ENCODE peak calls at places on chromosome X, in ten cellular contexts. One of them, this sample, is unnamed.

GRCh38 chrX:130539721-130540321 is 138.0 kb downstream of the RBMX2 start:
- DNase-seq in IMR-90: peak
- DNase-seq in lower lobe of right lung: peak
- DNase-seq in uterus: peak
- DNase-seq in choroid plexus epithelial cell: peak
- DNase-seq in ovary: peak
- DNase-seq in dorsolateral prefrontal cortex: no peak
- DNase-seq in adrenal gland: peak
- DNase-seq in GM20000: peak
- DNase-seq in AG10803: peak
- DNase-seq in this sample: peak

GRCh38 chrX:130756233-130756632 is 146.8 kb downstream of the ENOX2 start:
- DNase-seq in IMR-90: no peak
- DNase-seq in lower lobe of right lung: no peak
- DNase-seq in uterus: no peak
- DNase-seq in choroid plexus epithelial cell: no peak
- DNase-seq in ovary: no peak
- DNase-seq in dorsolateral prefrontal cortex: no peak
- DNase-seq in adrenal gland: no peak
- DNase-seq in GM20000: no peak
- DNase-seq in AG10803: no peak
- DNase-seq in this sample: no peak

GRCh38 chrX:111608724-111609123 is 72.2 kb upstream of the ALG13 start:
- DNase-seq in IMR-90: no peak
- DNase-seq in lower lobe of right lung: no peak
- DNase-seq in uterus: no peak
- DNase-seq in choroid plexus epithelial cell: no peak
- DNase-seq in ovary: no peak
- DNase-seq in dorsolateral prefrontal cortex: no peak
- DNase-seq in adrenal gland: no peak
- DNase-seq in GM20000: no peak
- DNase-seq in AG10803: no peak
- DNase-seq in this sample: no peak

GRCh38 chrX:74925210-74926088 is at the start of gene NEXMIF:
- DNase-seq in IMR-90: no peak
- DNase-seq in lower lobe of right lung: peak
- DNase-seq in uterus: peak
- DNase-seq in choroid plexus epithelial cell: peak
- DNase-seq in ovary: peak
- DNase-seq in dorsolateral prefrontal cortex: peak
- DNase-seq in adrenal gland: peak
- DNase-seq in GM20000: peak
- DNase-seq in AG10803: peak
- DNase-seq in this sample: peak

GRCh38 chrX:114930227-114930626 is 87.2 kb downstream of the IL13RA2 start:
- DNase-seq in IMR-90: no peak
- DNase-seq in lower lobe of right lung: no peak
- DNase-seq in uterus: no peak
- DNase-seq in choroid plexus epithelial cell: no peak
- DNase-seq in ovary: no peak
- DNase-seq in dorsolateral prefrontal cortex: no peak
- DNase-seq in adrenal gland: no peak
- DNase-seq in GM20000: no peak
- DNase-seq in AG10803: no peak
- DNase-seq in this sample: no peak

GRCh38 chrX:154019633-154020499 is at the start of gene IRAK1:
- DNase-seq in IMR-90: peak
- DNase-seq in lower lobe of right lung: peak
- DNase-seq in uterus: peak
- DNase-seq in choroid plexus epithelial cell: peak
- DNase-seq in ovary: peak
- DNase-seq in dorsolateral prefrontal cortex: no peak
- DNase-seq in adrenal gland: peak
- DNase-seq in GM20000: peak
- DNase-seq in AG10803: peak
- DNase-seq in this sample: peak

GRCh38 chrX:3576886-3577516 is 136.4 kb downstream of the PRKX start:
- DNase-seq in IMR-90: peak
- DNase-seq in lower lobe of right lung: no peak
- DNase-seq in uterus: no peak
- DNase-seq in choroid plexus epithelial cell: peak
- DNase-seq in ovary: no peak
- DNase-seq in dorsolateral prefrontal cortex: no peak
- DNase-seq in adrenal gland: no peak
- DNase-seq in GM20000: no peak
- DNase-seq in AG10803: peak
- DNase-seq in this sample: no peak

GRCh38 chrX:46927718-46928117 is 15.5 kb downstream of the JADE3 start:
- DNase-seq in IMR-90: no peak
- DNase-seq in lower lobe of right lung: no peak
- DNase-seq in uterus: no peak
- DNase-seq in choroid plexus epithelial cell: no peak
- DNase-seq in ovary: no peak
- DNase-seq in dorsolateral prefrontal cortex: no peak
- DNase-seq in adrenal gland: no peak
- DNase-seq in GM20000: no peak
- DNase-seq in AG10803: no peak
- DNase-seq in this sample: no peak

GRCh38 chrX:141176586-141177451 is at the start of gene LDOC1:
- DNase-seq in IMR-90: peak
- DNase-seq in lower lobe of right lung: peak
- DNase-seq in uterus: peak
- DNase-seq in choroid plexus epithelial cell: peak
- DNase-seq in ovary: peak
- DNase-seq in dorsolateral prefrontal cortex: peak
- DNase-seq in adrenal gland: peak
- DNase-seq in GM20000: peak
- DNase-seq in AG10803: peak
- DNase-seq in this sample: no peak

GRCh38 chrX:12115377-12115776 is 22.9 kb upstream of the FRMPD4 start:
- DNase-seq in IMR-90: no peak
- DNase-seq in lower lobe of right lung: no peak
- DNase-seq in uterus: no peak
- DNase-seq in choroid plexus epithelial cell: no peak
- DNase-seq in ovary: no peak
- DNase-seq in dorsolateral prefrontal cortex: no peak
- DNase-seq in adrenal gland: no peak
- DNase-seq in GM20000: no peak
- DNase-seq in AG10803: no peak
- DNase-seq in this sample: no peak

GRCh38 chrX:28582494-28582893 is 4.8 kb upstream of the IL1RAPL1 start:
- DNase-seq in IMR-90: peak
- DNase-seq in lower lobe of right lung: no peak
- DNase-seq in uterus: no peak
- DNase-seq in choroid plexus epithelial cell: no peak
- DNase-seq in ovary: no peak
- DNase-seq in dorsolateral prefrontal cortex: no peak
- DNase-seq in adrenal gland: no peak
- DNase-seq in GM20000: no peak
- DNase-seq in AG10803: no peak
- DNase-seq in this sample: no peak

GRCh38 chrX:57204306-57204705 is 67.1 kb upstream of the SPIN2A start:
- DNase-seq in IMR-90: no peak
- DNase-seq in lower lobe of right lung: no peak
- DNase-seq in uterus: no peak
- DNase-seq in choroid plexus epithelial cell: no peak
- DNase-seq in ovary: no peak
- DNase-seq in dorsolateral prefrontal cortex: no peak
- DNase-seq in adrenal gland: no peak
- DNase-seq in GM20000: no peak
- DNase-seq in AG10803: no peak
- DNase-seq in this sample: no peak
- TF ChIP-seq CTCF in IMR-90: no peak
- TF ChIP-seq CTCF in lower lobe of right lung: no peak
- TF ChIP-seq CTCF in uterus: no peak
- TF ChIP-seq CTCF in choroid plexus epithelial cell: no peak
- TF ChIP-seq CTCF in ovary: no peak
- TF ChIP-seq CTCF in dorsolateral prefrontal cortex: no peak
- TF ChIP-seq CTCF in adrenal gland: no peak
- TF ChIP-seq CTCF in GM20000: no peak
- TF ChIP-seq CTCF in AG10803: no peak
- TF ChIP-seq CTCF in this sample: no peak

DNA sequence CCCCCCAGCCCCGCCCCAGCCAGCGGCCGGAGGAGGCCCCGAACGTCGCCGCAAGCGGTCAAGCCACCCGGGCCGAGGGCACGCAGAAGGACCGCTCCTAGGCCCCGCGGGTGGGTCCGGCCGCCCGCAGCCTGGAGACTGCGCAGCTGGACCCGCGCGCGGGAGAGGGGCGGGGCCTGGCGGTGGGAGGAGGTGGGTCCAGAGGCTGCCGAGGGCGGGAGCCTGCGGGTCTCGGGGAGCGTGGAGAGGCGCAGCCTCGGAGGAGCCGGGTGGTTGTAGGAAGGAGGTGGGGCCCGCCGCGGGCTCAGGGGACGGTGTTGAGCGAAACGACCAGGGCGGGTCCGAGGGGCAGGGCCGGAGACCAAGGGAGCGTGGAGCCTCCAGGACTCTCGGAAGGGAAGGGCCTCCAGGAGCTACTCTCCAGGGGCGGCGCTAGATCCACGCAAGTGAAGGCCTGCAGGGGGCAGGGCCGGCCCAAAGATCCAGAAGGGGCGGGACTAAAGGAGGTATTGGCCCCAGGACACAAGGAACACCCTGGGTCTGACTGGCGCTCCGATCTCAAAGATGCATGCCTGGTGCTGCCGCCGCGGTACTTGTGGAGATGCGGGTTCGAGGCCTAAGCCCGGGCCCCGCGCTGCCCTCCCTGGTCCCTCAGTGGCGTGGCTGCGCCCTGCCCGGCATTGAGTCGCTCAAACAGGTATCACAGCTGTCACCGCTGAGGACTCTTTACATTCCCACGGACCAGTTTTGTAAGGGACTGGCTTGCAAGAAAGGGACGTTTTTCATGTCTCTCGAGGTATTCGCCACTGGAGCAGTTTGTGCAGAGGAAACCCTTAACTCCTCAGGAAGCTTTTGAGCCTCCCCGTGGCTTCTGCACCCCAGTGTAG is 5.9 kb downstream of the TIMM17B start:
- DNase-seq in IMR-90: peak
- DNase-seq in lower lobe of right lung: peak
- DNase-seq in uterus: peak
- DNase-seq in choroid plexus epithelial cell: peak
- DNase-seq in ovary: peak
- DNase-seq in dorsolateral prefrontal cortex: peak
- DNase-seq in adrenal gland: peak
- DNase-seq in GM20000: peak
- DNase-seq in AG10803: peak
- DNase-seq in this sample: peak
- TF ChIP-seq CTCF in IMR-90: peak
- TF ChIP-seq CTCF in lower lobe of right lung: peak
- TF ChIP-seq CTCF in uterus: peak
- TF ChIP-seq CTCF in choroid plexus epithelial cell: peak
- TF ChIP-seq CTCF in ovary: peak
- TF ChIP-seq CTCF in dorsolateral prefrontal cortex: peak
- TF ChIP-seq CTCF in adrenal gland: peak
- TF ChIP-seq CTCF in GM20000: peak
- TF ChIP-seq CTCF in AG10803: peak
- TF ChIP-seq CTCF in this sample: peak

GRCh38 chrX:8728932-8729331 is 3.0 kb downstream of the ANOS1 start:
- DNase-seq in IMR-90: no peak
- DNase-seq in lower lobe of right lung: peak
- DNase-seq in uterus: no peak
- DNase-seq in choroid plexus epithelial cell: no peak
- DNase-seq in ovary: no peak
- DNase-seq in dorsolateral prefrontal cortex: no peak
- DNase-seq in adrenal gland: no peak
- DNase-seq in GM20000: no peak
- DNase-seq in AG10803: no peak
- DNase-seq in this sample: no peak

GRCh38 chrX:8726031-8726652 is 5.8 kb downstream of the ANOS1 start:
- DNase-seq in IMR-90: no peak
- DNase-seq in lower lobe of right lung: no peak
- DNase-seq in uterus: no peak
- DNase-seq in choroid plexus epithelial cell: peak
- DNase-seq in ovary: no peak
- DNase-seq in dorsolateral prefrontal cortex: no peak
- DNase-seq in adrenal gland: no peak
- DNase-seq in GM20000: no peak
- DNase-seq in AG10803: no peak
- DNase-seq in this sample: no peak

GRCh38 chrX:8721536-8721935 is 10.4 kb downstream of the ANOS1 start:
- DNase-seq in IMR-90: no peak
- DNase-seq in lower lobe of right lung: no peak
- DNase-seq in uterus: no peak
- DNase-seq in choroid plexus epithelial cell: no peak
- DNase-seq in ovary: no peak
- DNase-seq in dorsolateral prefrontal cortex: no peak
- DNase-seq in adrenal gland: no peak
- DNase-seq in GM20000: no peak
- DNase-seq in AG10803: no peak
- DNase-seq in this sample: no peak

GRCh38 chrX:8724176-8724757 is 7.7 kb downstream of the ANOS1 start:
- DNase-seq in IMR-90: no peak
- DNase-seq in lower lobe of right lung: no peak
- DNase-seq in uterus: no peak
- DNase-seq in choroid plexus epithelial cell: peak
- DNase-seq in ovary: no peak
- DNase-seq in dorsolateral prefrontal cortex: no peak
- DNase-seq in adrenal gland: no peak
- DNase-seq in GM20000: no peak
- DNase-seq in AG10803: no peak
- DNase-seq in this sample: no peak
- TF ChIP-seq CTCF in IMR-90: no peak
- TF ChIP-seq CTCF in lower lobe of right lung: no peak
- TF ChIP-seq CTCF in uterus: no peak
- TF ChIP-seq CTCF in choroid plexus epithelial cell: peak
- TF ChIP-seq CTCF in ovary: no peak
- TF ChIP-seq CTCF in dorsolateral prefrontal cortex: no peak
- TF ChIP-seq CTCF in adrenal gland: no peak
- TF ChIP-seq CTCF in GM20000: no peak
- TF ChIP-seq CTCF in AG10803: no peak
- TF ChIP-seq CTCF in this sample: no peak

DNA sequence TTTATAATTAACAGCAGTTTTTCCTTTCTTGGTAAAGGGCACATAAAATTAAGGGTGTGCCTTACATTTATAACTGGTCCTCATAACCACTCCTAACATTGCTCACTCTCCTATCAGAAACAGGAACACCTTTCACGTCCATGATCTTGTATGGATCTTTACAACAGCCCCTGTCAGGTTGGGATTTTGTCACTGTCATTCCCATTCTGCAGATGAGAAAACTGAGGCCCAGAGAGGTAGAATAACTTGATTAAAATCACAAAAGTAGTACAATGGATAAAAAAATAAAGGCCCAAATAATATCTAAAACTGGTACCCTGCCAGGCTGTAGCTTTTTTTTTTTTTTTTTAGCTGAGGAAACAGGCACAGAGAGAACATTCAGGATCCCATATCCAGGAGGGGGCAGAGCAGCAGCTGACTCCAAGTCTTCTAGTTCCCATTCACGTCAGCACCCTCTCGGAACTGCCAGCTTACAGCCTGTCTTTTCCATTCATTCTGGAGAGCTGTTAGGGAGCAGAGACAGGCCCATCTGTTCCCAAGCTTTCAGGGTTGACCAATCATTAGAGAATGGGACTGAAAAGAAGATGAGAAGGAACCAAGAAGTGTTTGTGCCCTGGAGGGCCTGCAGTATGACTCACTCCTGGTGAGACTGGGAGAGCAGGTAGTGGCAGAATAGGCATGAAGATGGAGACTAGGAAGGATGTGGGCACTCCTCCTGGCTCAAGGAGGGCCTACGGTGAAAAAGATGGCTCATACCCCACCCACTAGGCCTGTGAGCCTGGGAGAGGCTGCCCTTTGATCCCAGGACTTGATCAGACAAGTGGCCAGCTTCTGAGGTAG is 7.3 kb downstream of the SUV39H1 start:
- DNase-seq in IMR-90: peak
- DNase-seq in lower lobe of right lung: no peak
- DNase-seq in uterus: no peak
- DNase-seq in choroid plexus epithelial cell: peak
- DNase-seq in ovary: no peak
- DNase-seq in dorsolateral prefrontal cortex: no peak
- DNase-seq in adrenal gland: no peak
- DNase-seq in GM20000: no peak
- DNase-seq in AG10803: peak
- DNase-seq in this sample: no peak
- TF ChIP-seq CTCF in IMR-90: no peak
- TF ChIP-seq CTCF in lower lobe of right lung: no peak
- TF ChIP-seq CTCF in uterus: no peak
- TF ChIP-seq CTCF in choroid plexus epithelial cell: peak
- TF ChIP-seq CTCF in ovary: no peak
- TF ChIP-seq CTCF in dorsolateral prefrontal cortex: no peak
- TF ChIP-seq CTCF in adrenal gland: no peak
- TF ChIP-seq CTCF in GM20000: no peak
- TF ChIP-seq CTCF in AG10803: peak
- TF ChIP-seq CTCF in this sample: no peak